ENCODE peak calls at places on chromosomes 2 and 18, in ten cellular contexts. One of them, this sample, is unnamed.

GRCh38 chr2:1259746-1260145 is 153.5 kb upstream of the TPO start:
- DNase-seq in neural crest cell: no peak
- DNase-seq in GM06990: no peak
- DNase-seq in HepG2: no peak
- DNase-seq in AG09309: no peak
- DNase-seq in WTC11: no peak
- DNase-seq in nephron progenitor cell: no peak
- DNase-seq in osteoblast: no peak
- DNase-seq in prostate gland: no peak
- DNase-seq in cardiac muscle cell: no peak
- DNase-seq in this sample: no peak

GRCh38 chr18:48597671-48598070 is 58.8 kb downstream of the CTIF start:
- DNase-seq in osteoblast: no peak
- DNase-seq in HepG2: no peak
- DNase-seq in WTC11: no peak
- DNase-seq in cardiac muscle cell: no peak
- DNase-seq in neural crest cell: no peak
- DNase-seq in GM06990: no peak
- DNase-seq in AG09309: no peak
- DNase-seq in nephron progenitor cell: no peak
- DNase-seq in prostate gland: no peak
- DNase-seq in this sample: no peak

GRCh38 chr2:140454717-140455116 is 1674.5 kb upstream of the NXPH2 start:
- DNase-seq in cardiac muscle cell: no peak
- DNase-seq in GM06990: no peak
- DNase-seq in prostate gland: no peak
- DNase-seq in neural crest cell: no peak
- DNase-seq in nephron progenitor cell: no peak
- DNase-seq in osteoblast: no peak
- DNase-seq in HepG2: no peak
- DNase-seq in WTC11: no peak
- DNase-seq in AG09309: peak
- DNase-seq in this sample: no peak

GRCh38 chr2:172307800-172308199 is 119.6 kb upstream of the ITGA6 start:
- DNase-seq in AG09309: no peak
- DNase-seq in WTC11: no peak
- DNase-seq in osteoblast: no peak
- DNase-seq in GM06990: no peak
- DNase-seq in prostate gland: peak
- DNase-seq in neural crest cell: no peak
- DNase-seq in HepG2: no peak
- DNase-seq in cardiac muscle cell: peak
- DNase-seq in nephron progenitor cell: no peak
- DNase-seq in this sample: no peak

GRCh38 chr2:204625135-204625534 is 79.9 kb downstream of the PARD3B start:
- DNase-seq in WTC11: no peak
- DNase-seq in HepG2: no peak
- DNase-seq in neural crest cell: no peak
- DNase-seq in osteoblast: no peak
- DNase-seq in nephron progenitor cell: no peak
- DNase-seq in cardiac muscle cell: no peak
- DNase-seq in GM06990: no peak
- DNase-seq in AG09309: no peak
- DNase-seq in prostate gland: no peak
- DNase-seq in this sample: no peak

GRCh38 chr2:168119519-168120141 is 127.8 kb downstream of the STK39 start:
- DNase-seq in osteoblast: no peak
- DNase-seq in GM06990: peak
- DNase-seq in WTC11: no peak
- DNase-seq in neural crest cell: peak
- DNase-seq in cardiac muscle cell: peak
- DNase-seq in nephron progenitor cell: peak
- DNase-seq in HepG2: peak
- DNase-seq in AG09309: peak
- DNase-seq in prostate gland: peak
- DNase-seq in this sample: no peak

GRCh38 chr2:145916799-145917198 is 1396.9 kb upstream of the ZEB2 start:
- DNase-seq in osteoblast: no peak
- DNase-seq in HepG2: no peak
- DNase-seq in nephron progenitor cell: no peak
- DNase-seq in prostate gland: no peak
- DNase-seq in AG09309: no peak
- DNase-seq in GM06990: no peak
- DNase-seq in WTC11: no peak
- DNase-seq in cardiac muscle cell: no peak
- DNase-seq in neural crest cell: no peak
- DNase-seq in this sample: no peak

GRCh38 chr2:84735383-84735782 is 145.5 kb downstream of the TRABD2A start:
- DNase-seq in GM06990: no peak
- DNase-seq in cardiac muscle cell: no peak
- DNase-seq in nephron progenitor cell: no peak
- DNase-seq in neural crest cell: no peak
- DNase-seq in osteoblast: no peak
- DNase-seq in AG09309: no peak
- DNase-seq in WTC11: no peak
- DNase-seq in prostate gland: no peak
- DNase-seq in HepG2: no peak
- DNase-seq in this sample: no peak

GRCh38 chr18:3931013-3931315 is 481.0 kb downstream of the TGIF1 start:
- DNase-seq in prostate gland: no peak
- DNase-seq in cardiac muscle cell: no peak
- DNase-seq in HepG2: no peak
- DNase-seq in AG09309: no peak
- DNase-seq in WTC11: no peak
- DNase-seq in GM06990: no peak
- DNase-seq in neural crest cell: no peak
- DNase-seq in osteoblast: no peak
- DNase-seq in nephron progenitor cell: no peak
- DNase-seq in this sample: no peak

GRCh38 chr18:9017900-9018217 is 84.6 kb upstream of the NDUFV2 start:
- DNase-seq in neural crest cell: no peak
- DNase-seq in AG09309: no peak
- DNase-seq in cardiac muscle cell: no peak
- DNase-seq in osteoblast: no peak
- DNase-seq in prostate gland: no peak
- DNase-seq in HepG2: no peak
- DNase-seq in GM06990: no peak
- DNase-seq in WTC11: no peak
- DNase-seq in nephron progenitor cell: no peak
- DNase-seq in this sample: no peak

GRCh38 chr18:74760026-74760425 is 162.4 kb downstream of the ZNF407 start:
- DNase-seq in GM06990: no peak
- DNase-seq in osteoblast: no peak
- DNase-seq in neural crest cell: no peak
- DNase-seq in HepG2: no peak
- DNase-seq in nephron progenitor cell: no peak
- DNase-seq in cardiac muscle cell: no peak
- DNase-seq in prostate gland: no peak
- DNase-seq in AG09309: no peak
- DNase-seq in WTC11: no peak
- DNase-seq in this sample: no peak

GRCh38 chr2:189177441-189177840 is 2.1 kb downstream of the COL5A2 start:
- DNase-seq in WTC11: no peak
- DNase-seq in prostate gland: no peak
- DNase-seq in AG09309: no peak
- DNase-seq in cardiac muscle cell: no peak
- DNase-seq in HepG2: no peak
- DNase-seq in nephron progenitor cell: no peak
- DNase-seq in neural crest cell: no peak
- DNase-seq in GM06990: no peak
- DNase-seq in osteoblast: no peak
- DNase-seq in this sample: no peak
- TF ChIP-seq CTCF in WTC11: no peak
- TF ChIP-seq CTCF in prostate gland: no peak
- TF ChIP-seq CTCF in AG09309: no peak
- TF ChIP-seq CTCF in cardiac muscle cell: no peak
- TF ChIP-seq CTCF in HepG2: no peak
- TF ChIP-seq CTCF in nephron progenitor cell: no peak
- TF ChIP-seq CTCF in neural crest cell: no peak
- TF ChIP-seq CTCF in GM06990: no peak
- TF ChIP-seq CTCF in osteoblast: no peak
- TF ChIP-seq CTCF in this sample: no peak

GRCh38 chr2:175176624-175177023 is 4.9 kb downstream of the ATP5MC3 start:
- DNase-seq in osteoblast: no peak
- DNase-seq in WTC11: no peak
- DNase-seq in neural crest cell: no peak
- DNase-seq in GM06990: no peak
- DNase-seq in cardiac muscle cell: no peak
- DNase-seq in AG09309: no peak
- DNase-seq in nephron progenitor cell: no peak
- DNase-seq in prostate gland: no peak
- DNase-seq in HepG2: no peak
- DNase-seq in this sample: no peak

GRCh38 chr2:175181877-175182308 is 383 bp upstream of the ATP5MC3 start:
- DNase-seq in HepG2: no peak
- DNase-seq in nephron progenitor cell: no peak
- DNase-seq in osteoblast: no peak
- DNase-seq in cardiac muscle cell: no peak
- DNase-seq in WTC11: no peak
- DNase-seq in AG09309: no peak
- DNase-seq in GM06990: no peak
- DNase-seq in neural crest cell: no peak
- DNase-seq in prostate gland: no peak
- DNase-seq in this sample: no peak

GRCh38 chr2:175181104-175181876 is at the start of gene ATP5MC3:
- DNase-seq in WTC11: peak
- DNase-seq in nephron progenitor cell: peak
- DNase-seq in prostate gland: peak
- DNase-seq in GM06990: peak
- DNase-seq in HepG2: peak
- DNase-seq in osteoblast: peak
- DNase-seq in AG09309: peak
- DNase-seq in neural crest cell: peak
- DNase-seq in cardiac muscle cell: peak
- DNase-seq in this sample: peak

GRCh38 chr2:175183674-175184073 is 2.2 kb upstream of the ATP5MC3 start:
- DNase-seq in neural crest cell: no peak
- DNase-seq in GM06990: no peak
- DNase-seq in nephron progenitor cell: no peak
- DNase-seq in WTC11: no peak
- DNase-seq in prostate gland: no peak
- DNase-seq in cardiac muscle cell: no peak
- DNase-seq in HepG2: no peak
- DNase-seq in AG09309: no peak
- DNase-seq in osteoblast: no peak
- DNase-seq in this sample: no peak

GRCh38 chr2:175180701-175181103 is 808 bp downstream of the ATP5MC3 start:
- DNase-seq in GM06990: peak
- DNase-seq in AG09309: no peak
- DNase-seq in cardiac muscle cell: peak
- DNase-seq in osteoblast: no peak
- DNase-seq in WTC11: peak
- DNase-seq in prostate gland: no peak
- DNase-seq in nephron progenitor cell: peak
- DNase-seq in HepG2: peak
- DNase-seq in neural crest cell: peak
- DNase-seq in this sample: peak
- TF ChIP-seq CTCF in GM06990: no peak
- TF ChIP-seq CTCF in AG09309: no peak
- TF ChIP-seq CTCF in cardiac muscle cell: no peak
- TF ChIP-seq CTCF in osteoblast: no peak
- TF ChIP-seq CTCF in WTC11: no peak
- TF ChIP-seq CTCF in prostate gland: no peak
- TF ChIP-seq CTCF in nephron progenitor cell: no peak
- TF ChIP-seq CTCF in HepG2: no peak
- TF ChIP-seq CTCF in neural crest cell: no peak
- TF ChIP-seq CTCF in this sample: no peak

GRCh38 chr2:239035361-239035814 is 187.5 kb downstream of the TWIST2 start:
- DNase-seq in neural crest cell: peak
- DNase-seq in WTC11: peak
- DNase-seq in nephron progenitor cell: peak
- DNase-seq in AG09309: no peak
- DNase-seq in GM06990: no peak
- DNase-seq in prostate gland: no peak
- DNase-seq in HepG2: no peak
- DNase-seq in osteoblast: peak
- DNase-seq in cardiac muscle cell: no peak
- DNase-seq in this sample: peak
- TF ChIP-seq CTCF in neural crest cell: peak
- TF ChIP-seq CTCF in WTC11: peak
- TF ChIP-seq CTCF in nephron progenitor cell: peak
- TF ChIP-seq CTCF in AG09309: peak
- TF ChIP-seq CTCF in GM06990: peak
- TF ChIP-seq CTCF in prostate gland: peak
- TF ChIP-seq CTCF in HepG2: peak
- TF ChIP-seq CTCF in osteoblast: peak
- TF ChIP-seq CTCF in cardiac muscle cell: peak
- TF ChIP-seq CTCF in this sample: peak

GRCh38 chr2:104521247-104521646 is 332.7 kb upstream of the POU3F3 start:
- DNase-seq in WTC11: peak
- DNase-seq in neural crest cell: no peak
- DNase-seq in cardiac muscle cell: peak
- DNase-seq in AG09309: no peak
- DNase-seq in osteoblast: no peak
- DNase-seq in nephron progenitor cell: no peak
- DNase-seq in HepG2: peak
- DNase-seq in prostate gland: no peak
- DNase-seq in GM06990: no peak
- DNase-seq in this sample: no peak
- TF ChIP-seq CTCF in WTC11: no peak
- TF ChIP-seq CTCF in neural crest cell: no peak
- TF ChIP-seq CTCF in cardiac muscle cell: no peak
- TF ChIP-seq CTCF in AG09309: no peak
- TF ChIP-seq CTCF in osteoblast: no peak
- TF ChIP-seq CTCF in nephron progenitor cell: no peak
- TF ChIP-seq CTCF in HepG2: peak
- TF ChIP-seq CTCF in prostate gland: no peak
- TF ChIP-seq CTCF in GM06990: peak
- TF ChIP-seq CTCF in this sample: no peak

DNA sequence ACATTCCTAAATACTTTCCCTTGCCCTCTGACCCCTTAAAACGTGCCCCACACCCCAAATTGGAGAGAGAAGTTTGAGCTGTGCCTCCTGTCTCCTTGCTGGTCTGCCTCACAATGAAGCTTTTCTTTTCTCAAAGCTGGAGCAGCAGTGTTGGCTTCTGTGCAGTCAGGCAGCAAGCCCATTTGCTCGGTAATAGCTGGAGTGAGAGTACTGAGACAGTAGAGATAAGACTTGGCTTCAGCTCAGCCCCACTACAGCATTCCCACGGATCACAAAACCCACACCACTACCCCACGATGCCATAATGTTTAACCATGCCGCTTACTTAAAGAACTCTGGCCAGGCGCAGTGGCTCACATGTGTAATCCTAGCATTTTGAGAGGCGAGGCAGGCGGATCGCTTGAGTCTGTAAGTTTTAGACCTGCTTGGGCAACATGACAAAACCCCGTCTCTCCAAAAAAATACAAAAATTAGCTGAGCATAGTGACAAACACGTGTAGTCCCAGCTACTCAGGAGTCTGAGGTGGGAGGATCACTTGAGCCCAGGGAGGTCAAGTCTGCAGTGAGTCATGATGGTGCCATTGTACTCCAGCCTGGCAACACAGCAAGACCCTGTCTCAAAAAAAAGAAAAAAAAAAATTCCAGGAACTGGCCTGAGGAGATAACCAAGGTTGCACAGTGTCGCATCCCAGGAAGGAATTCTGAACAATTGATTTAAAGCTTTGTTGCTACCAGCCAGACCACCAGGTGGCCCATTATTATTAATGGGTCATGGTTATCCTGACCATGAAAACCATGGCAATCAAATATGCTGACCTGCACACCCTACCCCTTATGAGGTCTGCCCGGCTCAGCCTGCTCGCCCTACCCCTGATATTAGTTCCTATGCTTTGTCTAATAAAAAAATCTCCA is 73.3 kb downstream of the NCAPH start:
- DNase-seq in HepG2: peak
- DNase-seq in osteoblast: no peak
- DNase-seq in cardiac muscle cell: no peak
- DNase-seq in WTC11: no peak
- DNase-seq in GM06990: no peak
- DNase-seq in neural crest cell: peak
- DNase-seq in prostate gland: peak
- DNase-seq in nephron progenitor cell: no peak
- DNase-seq in AG09309: no peak
- DNase-seq in this sample: no peak
- TF ChIP-seq CTCF in HepG2: peak
- TF ChIP-seq CTCF in osteoblast: peak
- TF ChIP-seq CTCF in cardiac muscle cell: no peak
- TF ChIP-seq CTCF in WTC11: no peak
- TF ChIP-seq CTCF in GM06990: peak
- TF ChIP-seq CTCF in neural crest cell: peak
- TF ChIP-seq CTCF in prostate gland: no peak
- TF ChIP-seq CTCF in nephron progenitor cell: no peak
- TF ChIP-seq CTCF in AG09309: no peak
- TF ChIP-seq CTCF in this sample: peak